ENCODE peak calls at places on chromosomes 5 and 9, in six cellular contexts. C, Q, S, J, P and A are unnamed samples.

GRCh38 chr9:7210854-7211637 is 453.3 kb downstream of the KDM4C start:
- DNase-seq in S (no peak), P (no peak), C (no peak), Q (no peak), J (no peak), A (no peak)

GRCh38 chr5:145752534-145752933 is 82.6 kb downstream of the PRELID2 start:
- DNase-seq in P (no peak), C (no peak), S (no peak), J (no peak), Q (no peak), A (no peak)

GRCh38 chr9:34380511-34381315 is 4.0 kb upstream of the MYORG start:
- DNase-seq in S (peak), Q (peak), C (peak), J (peak), P (peak), A (peak)

GRCh38 chr5:39650234-39650816 is 225.5 kb upstream of the DAB2 start:
- DNase-seq in S (no peak), P (no peak), C (no peak), Q (no peak), J (no peak), A (no peak)

GRCh38 chr5:23840083-23840482 is 332.7 kb downstream of the PRDM9 start:
- DNase-seq in J (no peak), Q (no peak), P (no peak), S (no peak), C (no peak), A (no peak)

GRCh38 chr5:1801061-1801953 is at the start of gene NDUFS6:
- DNase-seq in P (peak), C (peak), J (peak), Q (peak), S (peak), A (peak)

GRCh38 chr9:94726495-94727191 is at the start of gene AOPEP:
- DNase-seq in P (peak), C (peak), J (peak), S (peak), Q (peak), A (peak)

GRCh38 chr5:2357309-2357708 is 394.2 kb downstream of the IRX2 start:
- DNase-seq in J (no peak), C (no peak), Q (no peak), S (no peak), P (no peak), A (no peak)

GRCh38 chr5:135890296-135890695 is 5.3 kb downstream of the IL9 start:
- DNase-seq in P (no peak), C (no peak), S (no peak), J (no peak), Q (no peak), A (no peak)

GRCh38 chr5:56451742-56452141 is 218.6 kb upstream of the ANKRD55 start:
- DNase-seq in C (no peak), P (no peak), Q (peak), S (no peak), J (no peak), A (no peak)

GRCh38 chr9:80157128-80157527 is 585.4 kb downstream of the TLE4 start:
- DNase-seq in C (no peak), J (no peak), P (no peak), S (no peak), Q (no peak), A (no peak)

GRCh38 chr9:114220129-114220541 is 64.8 kb downstream of the COL27A1 start:
- DNase-seq in S (no peak), Q (no peak), J (no peak), P (no peak), C (no peak), A (no peak)

GRCh38 chr9:109910616-109911568 is 130.9 kb downstream of the PALM2AKAP2 start:
- DNase-seq in S (no peak), J (no peak), Q (no peak), C (no peak), P (no peak), A (no peak)

GRCh38 chr5:132459031-132459982 is 31.3 kb downstream of the IRF1 start:
- DNase-seq in C (no peak), P (no peak), Q (no peak), J (no peak), S (no peak), A (no peak)

GRCh38 chr5:94503677-94504076 is 114.7 kb downstream of the KIAA0825 start:
- DNase-seq in C (no peak), P (no peak), J (no peak), S (no peak), Q (no peak), A (no peak)

GRCh38 chr9:14018061-14018460 is 295.9 kb downstream of the NFIB start:
- DNase-seq in P (no peak), Q (no peak), C (no peak), J (no peak), S (no peak), A (no peak)